ENCODE peak calls at places on chromosomes 11 and 22, in five cellular contexts. O, E, Z, C and I are unnamed samples.

GRCh38 chr11:107496011-107496410 is 38.4 kb upstream of the CWF19L2 start:
- DNase-seq in O (no peak), Z (no peak), E (no peak), C (no peak), I (no peak)

GRCh38 chr11:87722756-87723599 is 452.3 kb downstream of the RAB38 start:
- DNase-seq in O (no peak), E (no peak), Z (no peak), C (no peak), I (no peak)

GRCh38 chr11:64593156-64594105 is 2.4 kb downstream of the SLC22A12 start:
- DNase-seq in Z (no peak), O (no peak), C (no peak), E (peak), I (no peak)

GRCh38 chr11:8717876-8718753 is 35.5 kb downstream of the RPL27A start:
- DNase-seq in O (no peak), Z (no peak), E (peak), C (peak), I (peak)

GRCh38 chr11:62340269-62340901 is 3.1 kb downstream of the ASRGL1 start:
- DNase-seq in O (peak), Z (peak), E (peak), C (peak), I (peak)

GRCh38 chr11:128694618-128695481 is 978 bp downstream of the FLI1 start:
- DNase-seq in E (no peak), Z (no peak), O (no peak), C (no peak), I (no peak)

GRCh38 chr11:117900720-117901440 is 24.4 kb upstream of the FXYD6 start:
- DNase-seq in E (peak), C (no peak), O (no peak), Z (no peak), I (no peak)

GRCh38 chr22:46556775-46557174 is 19.4 kb upstream of the CELSR1 start:
- DNase-seq in C (no peak), Z (no peak), E (no peak), O (no peak), I (no peak)

GRCh38 chr11:36540998-36541397 is 26.8 kb upstream of the RAG1 start:
- DNase-seq in Z (peak), C (no peak), O (no peak), E (no peak), I (no peak)

GRCh38 chr11:1936781-1937615 is 10.1 kb upstream of the MRPL23 start:
- DNase-seq in O (no peak), C (no peak), E (no peak), Z (no peak), I (no peak)

GRCh38 chr22:37933711-37934376 is 19.6 kb downstream of the C22orf23 start:
- DNase-seq in Z (peak), C (peak), O (peak), E (peak), I (peak)

GRCh38 chr22:48600681-48601080 is 1227.0 kb downstream of the BRD1 start:
- DNase-seq in Z (no peak), C (no peak), E (no peak), O (no peak), I (no peak)

GRCh38 chr11:114257621-114258558 is 38.3 kb upstream of the NNMT start:
- DNase-seq in C (no peak), Z (no peak), O (no peak), E (no peak), I (peak)

GRCh38 chr11:133306019-133306418 is 226.3 kb downstream of the OPCML start:
- DNase-seq in O (no peak), Z (no peak), C (no peak), E (no peak), I (no peak)

GRCh38 chr22:28927526-28928089 is 44.2 kb downstream of the ZNRF3 start:
- DNase-seq in C (no peak), O (no peak), Z (no peak), E (no peak), I (no peak)

GRCh38 chr11:11401960-11402359 is 48.9 kb upstream of the CSNK2A3 start:
- DNase-seq in C (no peak), O (no peak), E (no peak), Z (no peak), I (no peak)

GRCh38 chr11:18455686-18456372 is at the start of gene LDHAL6A:
- DNase-seq in C (no peak), E (no peak), O (no peak), Z (no peak), I (no peak)

GRCh38 chr22:48338793-48339705 is 1488.6 kb downstream of the BRD1 start:
- DNase-seq in O (no peak), Z (no peak), E (no peak), C (no peak), I (no peak)

GRCh38 chr22:23270212-23270733 is 90.0 kb downstream of the BCR start:
- DNase-seq in Z (no peak), E (no peak), O (no peak), C (no peak), I (no peak)

GRCh38 chr11:46520971-46521745 is 72.7 kb downstream of the AMBRA1 start:
- DNase-seq in C (peak), Z (peak), E (no peak), O (no peak), I (no peak)

GRCh38 chr11:72589802-72590761 is 84.1 kb downstream of the PDE2A start:
- DNase-seq in C (no peak), E (no peak), Z (no peak), O (peak), I (no peak)

GRCh38 chr22:47354668-47355387 is 592.4 kb downstream of the TBC1D22A start:
- DNase-seq in O (no peak), C (no peak), Z (no peak), E (no peak), I (no peak)